ENCODE peak calls at places on chromosomes 2 and 18, in five cellular contexts. One of them, this sample, is unnamed.

GRCh38 chr2:210544839-210545238 is 11.6 kb upstream of the CPS1 start:
- DNase-seq in HCT116: no peak
- DNase-seq in tibial artery: no peak
- DNase-seq in thyroid gland: no peak
- DNase-seq in SJSA1: no peak
- DNase-seq in this sample: no peak

GRCh38 chr2:61419129-61419528 is 51.8 kb downstream of the USP34 start:
- DNase-seq in HCT116: no peak
- DNase-seq in tibial artery: no peak
- DNase-seq in thyroid gland: no peak
- DNase-seq in SJSA1: no peak
- DNase-seq in this sample: no peak

GRCh38 chr2:190497428-190497827 is 37.1 kb downstream of the NEMP2 start:
- DNase-seq in HCT116: no peak
- DNase-seq in tibial artery: no peak
- DNase-seq in thyroid gland: no peak
- DNase-seq in SJSA1: no peak
- DNase-seq in this sample: no peak

GRCh38 chr2:43082111-43082877 is 144.1 kb downstream of the ZFP36L2 start:
- DNase-seq in HCT116: no peak
- DNase-seq in tibial artery: peak; percentile 46
- DNase-seq in thyroid gland: no peak
- DNase-seq in SJSA1: peak; percentile 62
- DNase-seq in this sample: no peak

GRCh38 chr18:72762505-72763122 is 105.2 kb downstream of the NETO1 start:
- DNase-seq in HCT116: peak; percentile 6
- DNase-seq in tibial artery: no peak
- DNase-seq in thyroid gland: no peak
- DNase-seq in SJSA1: no peak
- DNase-seq in this sample: no peak

GRCh38 chr2:121006783-121007489 is 271.3 kb downstream of the GLI2 start:
- DNase-seq in HCT116: no peak
- DNase-seq in tibial artery: no peak
- DNase-seq in thyroid gland: no peak
- DNase-seq in SJSA1: peak; percentile 16
- DNase-seq in this sample: no peak

GRCh38 chr18:8051388-8051787 is 484.3 kb downstream of the PTPRM start:
- DNase-seq in HCT116: no peak
- DNase-seq in tibial artery: no peak
- DNase-seq in thyroid gland: no peak
- DNase-seq in SJSA1: no peak
- DNase-seq in this sample: no peak

GRCh38 chr2:74497777-74498499 is 1.5 kb downstream of the LBX2 start:
- DNase-seq in HCT116: no peak
- DNase-seq in tibial artery: no peak
- DNase-seq in thyroid gland: peak; percentile 35
- DNase-seq in SJSA1: no peak
- DNase-seq in this sample: no peak

GRCh38 chr18:27121108-27121507 is 64.0 kb downstream of the CHST9 start:
- DNase-seq in HCT116: no peak
- DNase-seq in tibial artery: no peak
- DNase-seq in thyroid gland: no peak
- DNase-seq in SJSA1: no peak
- DNase-seq in this sample: no peak

GRCh38 chr2:232980683-232981082 is 32.4 kb downstream of the NGEF start:
- DNase-seq in HCT116: no peak
- DNase-seq in tibial artery: no peak
- DNase-seq in thyroid gland: no peak
- DNase-seq in SJSA1: peak; percentile 46
- DNase-seq in this sample: no peak

GRCh38 chr2:1550658-1551316 is 137.5 kb downstream of the TPO start:
- DNase-seq in HCT116: peak; percentile 18
- DNase-seq in tibial artery: no peak
- DNase-seq in thyroid gland: peak; percentile 69
- DNase-seq in SJSA1: no peak
- DNase-seq in this sample: no peak

GRCh38 chr2:73077424-73077795 is 5.9 kb upstream of the SFXN5 start:
- DNase-seq in HCT116: no peak
- DNase-seq in tibial artery: no peak
- DNase-seq in thyroid gland: no peak
- DNase-seq in SJSA1: no peak
- DNase-seq in this sample: no peak

DNA sequence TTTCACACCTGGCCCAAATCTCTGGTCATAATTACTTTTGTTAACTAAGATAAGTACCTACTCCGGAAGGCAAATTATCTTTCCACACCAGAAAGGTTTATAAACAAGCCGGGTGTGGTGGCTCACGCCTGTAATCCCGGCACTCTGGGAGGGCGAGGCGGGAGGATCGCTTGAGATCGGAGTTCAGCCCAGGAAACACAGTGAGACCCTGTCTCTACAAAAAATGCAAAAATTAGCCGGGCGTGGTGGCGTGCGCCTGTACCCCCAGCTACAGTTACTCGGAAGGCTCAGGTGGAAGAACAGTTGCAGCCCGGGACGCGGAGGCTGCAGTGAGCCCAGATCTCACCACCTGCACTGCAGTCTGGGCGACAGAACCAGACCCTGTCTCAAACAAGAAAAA is 2.1 kb downstream of the PUM2 start:
- DNase-seq in HCT116: no peak
- DNase-seq in tibial artery: no peak
- DNase-seq in thyroid gland: no peak
- DNase-seq in SJSA1: no peak
- DNase-seq in this sample: no peak
- H3K4me1 ChIP-seq in HCT116: peaks cover 41% of the 10 kb centered on the region
- H3K4me1 ChIP-seq in tibial artery: no peaks in the 10 kb centered on the region
- H3K4me1 ChIP-seq in thyroid gland: peaks cover 40% of the 10 kb centered on the region
- H3K4me1 ChIP-seq in SJSA1: peaks cover 18% of the 10 kb centered on the region
- H3K4me1 ChIP-seq in this sample: peaks cover 35% of the 10 kb centered on the region

DNA sequence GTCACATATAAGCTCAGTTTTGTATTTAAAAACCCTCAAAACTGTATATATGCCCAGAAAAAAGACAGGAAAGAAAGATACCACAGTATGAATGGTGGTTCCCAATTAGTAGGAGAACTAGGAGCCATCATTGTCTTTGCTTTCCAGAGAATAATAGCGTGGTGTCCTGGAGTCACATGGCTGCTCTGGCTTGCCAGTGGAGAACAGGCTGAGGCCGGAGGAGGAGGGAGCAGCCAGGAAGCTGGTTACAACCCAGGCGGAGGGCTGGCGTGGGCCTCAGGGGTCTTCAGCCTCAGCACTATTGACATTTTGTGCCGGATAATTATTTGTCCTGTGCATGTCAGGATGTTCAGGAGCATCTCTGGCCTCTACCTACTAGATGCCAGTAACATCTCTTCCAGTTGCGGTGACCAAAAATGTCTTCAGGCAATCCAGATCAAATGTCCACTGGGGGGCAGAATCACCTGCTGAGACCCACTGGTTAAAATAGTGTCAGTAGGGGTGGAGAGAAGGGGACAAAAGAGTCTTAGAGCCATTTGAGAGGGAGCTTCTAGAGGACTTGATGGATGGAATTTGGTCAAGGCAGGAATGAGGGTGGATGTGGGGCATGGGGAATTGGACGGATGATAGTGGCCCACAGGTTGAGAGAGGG is 144.8 kb downstream of the AGAP1 start:
- DNase-seq in HCT116: no peak
- DNase-seq in tibial artery: no peak
- DNase-seq in thyroid gland: no peak
- DNase-seq in SJSA1: no peak
- DNase-seq in this sample: no peak
- H3K4me1 ChIP-seq in HCT116: peaks cover 22% of the 10 kb centered on the region
- H3K4me1 ChIP-seq in tibial artery: no peaks in the 10 kb centered on the region
- H3K4me1 ChIP-seq in thyroid gland: peaks cover 25% of the 10 kb centered on the region
- H3K4me1 ChIP-seq in SJSA1: peaks cover 50% of the 10 kb centered on the region
- H3K4me1 ChIP-seq in this sample: peaks cover 11% of the 10 kb centered on the region

DNA sequence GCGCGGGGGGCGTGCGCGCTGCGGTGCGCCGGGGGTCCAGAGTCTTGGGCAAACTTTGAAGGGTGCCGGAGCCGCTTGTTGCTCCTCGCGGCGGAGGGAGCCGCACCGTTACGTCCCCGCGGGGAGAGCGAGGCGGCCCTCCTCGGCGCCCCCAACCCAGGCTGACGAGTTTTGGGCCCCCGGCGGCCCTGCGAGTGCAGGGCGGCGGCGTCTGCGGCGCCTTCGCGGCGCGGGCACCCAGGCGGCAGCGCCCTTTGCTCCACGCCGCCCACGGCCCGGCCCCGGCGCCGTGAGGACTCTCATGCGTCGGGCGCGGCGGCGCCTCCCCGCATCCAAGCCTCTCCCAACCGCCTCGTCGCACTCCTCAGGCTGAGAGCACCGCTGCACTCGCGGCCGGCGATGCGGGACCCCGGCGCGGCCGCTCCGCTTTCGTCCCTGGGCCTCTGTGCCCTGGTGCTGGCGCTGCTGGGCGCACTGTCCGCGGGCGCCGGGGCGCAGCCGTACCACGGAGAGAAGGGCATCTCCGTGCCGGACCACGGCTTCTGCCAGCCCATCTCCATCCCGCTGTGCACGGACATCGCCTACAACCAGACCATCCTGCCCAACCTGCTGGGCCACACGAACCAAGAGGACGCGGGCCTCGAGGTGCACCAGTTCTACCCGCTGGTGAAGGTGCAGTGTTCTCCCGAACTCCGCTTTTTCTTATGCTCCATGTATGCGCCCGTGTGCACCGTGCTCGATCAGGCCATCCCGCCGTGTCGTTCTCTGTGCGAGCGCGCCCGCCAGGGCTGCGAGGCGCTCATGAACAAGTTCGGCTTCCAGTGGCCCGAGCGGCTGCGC is 814 bp downstream of the FZD7 start:
- DNase-seq in HCT116: no peak
- DNase-seq in tibial artery: peak; percentile 27
- DNase-seq in thyroid gland: peak; percentile 34
- DNase-seq in SJSA1: no peak
- DNase-seq in this sample: no peak
- H3K4me1 ChIP-seq in HCT116: peaks cover 33% of the 10 kb centered on the region
- H3K4me1 ChIP-seq in tibial artery: no peaks in the 10 kb centered on the region
- H3K4me1 ChIP-seq in thyroid gland: peaks cover 22% of the 10 kb centered on the region
- H3K4me1 ChIP-seq in SJSA1: peaks cover 59% of the 10 kb centered on the region
- H3K4me1 ChIP-seq in this sample: no peaks in the 10 kb centered on the region

GRCh38 chr2:200698217-200698616 is 112.4 kb downstream of the AOX1 start:
- DNase-seq in HCT116: no peak
- DNase-seq in tibial artery: no peak
- DNase-seq in thyroid gland: no peak
- DNase-seq in SJSA1: no peak
- DNase-seq in this sample: no peak

GRCh38 chr2:200702044-200702443 is 109.7 kb upstream of the BZW1 start:
- DNase-seq in HCT116: no peak
- DNase-seq in tibial artery: no peak
- DNase-seq in thyroid gland: no peak
- DNase-seq in SJSA1: no peak
- DNase-seq in this sample: no peak

GRCh38 chr2:200702646-200703118 is 109.0 kb upstream of the BZW1 start:
- DNase-seq in HCT116: no peak
- DNase-seq in tibial artery: no peak
- DNase-seq in thyroid gland: no peak
- DNase-seq in SJSA1: no peak
- DNase-seq in this sample: no peak

GRCh38 chr2:200700856-200701255 is 110.9 kb upstream of the BZW1 start:
- DNase-seq in HCT116: no peak
- DNase-seq in tibial artery: no peak
- DNase-seq in thyroid gland: no peak
- DNase-seq in SJSA1: no peak
- DNase-seq in this sample: no peak

GRCh38 chr2:200699310-200699709 is 112.4 kb upstream of the BZW1 start:
- DNase-seq in HCT116: no peak
- DNase-seq in tibial artery: no peak
- DNase-seq in thyroid gland: no peak
- DNase-seq in SJSA1: no peak
- DNase-seq in this sample: no peak
- H3K4me1 ChIP-seq in HCT116: peaks cover under 1% of the 10 kb centered on the region
- H3K4me1 ChIP-seq in tibial artery: no peaks in the 10 kb centered on the region
- H3K4me1 ChIP-seq in thyroid gland: no peaks in the 10 kb centered on the region
- H3K4me1 ChIP-seq in SJSA1: no peaks in the 10 kb centered on the region
- H3K4me1 ChIP-seq in this sample: no peaks in the 10 kb centered on the region

GRCh38 chr2:152234277-152234676 is 58.7 kb upstream of the STAM2 start:
- DNase-seq in HCT116: no peak
- DNase-seq in tibial artery: no peak
- DNase-seq in thyroid gland: no peak
- DNase-seq in SJSA1: no peak
- DNase-seq in this sample: no peak
- H3K4me1 ChIP-seq in HCT116: no peaks in the 10 kb centered on the region
- H3K4me1 ChIP-seq in tibial artery: no peaks in the 10 kb centered on the region
- H3K4me1 ChIP-seq in thyroid gland: no peaks in the 10 kb centered on the region
- H3K4me1 ChIP-seq in SJSA1: no peaks in the 10 kb centered on the region
- H3K4me1 ChIP-seq in this sample: no peaks in the 10 kb centered on the region

GRCh38 chr2:45839388-45840251 is 188.1 kb downstream of the PRKCE start:
- DNase-seq in HCT116: no peak
- DNase-seq in tibial artery: no peak
- DNase-seq in thyroid gland: no peak
- DNase-seq in SJSA1: no peak
- DNase-seq in this sample: no peak
- H3K4me1 ChIP-seq in HCT116: no peaks in the 10 kb centered on the region
- H3K4me1 ChIP-seq in tibial artery: no peaks in the 10 kb centered on the region
- H3K4me1 ChIP-seq in thyroid gland: no peaks in the 10 kb centered on the region
- H3K4me1 ChIP-seq in SJSA1: no peaks in the 10 kb centered on the region
- H3K4me1 ChIP-seq in this sample: no peaks in the 10 kb centered on the region

GRCh38 chr2:160308476-160308875 is 108.4 kb upstream of the ITGB6 start:
- DNase-seq in HCT116: no peak
- DNase-seq in tibial artery: no peak
- DNase-seq in thyroid gland: no peak
- DNase-seq in SJSA1: no peak
- DNase-seq in this sample: no peak

GRCh38 chr2:160305081-160305750 is 105.1 kb upstream of the ITGB6 start:
- DNase-seq in HCT116: no peak
- DNase-seq in tibial artery: no peak
- DNase-seq in thyroid gland: no peak
- DNase-seq in SJSA1: peak; percentile 59
- DNase-seq in this sample: no peak

GRCh38 chr2:160308915-160309314 is 108.8 kb upstream of the ITGB6 start:
- DNase-seq in HCT116: no peak
- DNase-seq in tibial artery: no peak
- DNase-seq in thyroid gland: no peak
- DNase-seq in SJSA1: peak; percentile 91
- DNase-seq in this sample: peak; percentile 73

GRCh38 chr2:160309585-160309984 is 109.5 kb upstream of the ITGB6 start:
- DNase-seq in HCT116: no peak
- DNase-seq in tibial artery: no peak
- DNase-seq in thyroid gland: no peak
- DNase-seq in SJSA1: peak; percentile 52
- DNase-seq in this sample: no peak

DNA sequence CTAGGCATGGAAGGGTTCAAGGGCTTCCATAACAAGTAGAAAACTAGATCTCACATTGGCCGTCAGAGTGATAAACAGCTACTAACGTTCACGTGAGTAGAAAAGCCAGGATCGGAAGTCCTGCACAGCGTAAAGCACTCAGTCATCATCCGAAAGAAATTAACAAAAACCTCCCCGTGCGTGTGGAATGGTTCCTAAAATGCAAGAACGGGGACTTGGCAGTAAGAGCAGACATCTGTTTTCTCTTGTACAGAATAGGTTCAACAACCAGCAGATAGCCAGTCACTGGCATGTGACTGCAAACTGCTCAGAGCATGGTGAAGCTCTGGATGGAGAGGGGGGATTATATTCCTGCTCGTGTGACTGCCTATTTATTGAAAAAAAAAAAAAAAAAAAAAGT is 106.9 kb upstream of the ITGB6 start:
- DNase-seq in HCT116: no peak
- DNase-seq in tibial artery: peak; percentile 50
- DNase-seq in thyroid gland: no peak
- DNase-seq in SJSA1: no peak
- DNase-seq in this sample: no peak
- H3K4me1 ChIP-seq in HCT116: peaks cover 4% of the 10 kb centered on the region
- H3K4me1 ChIP-seq in tibial artery: no peaks in the 10 kb centered on the region
- H3K4me1 ChIP-seq in thyroid gland: peaks cover 9% of the 10 kb centered on the region
- H3K4me1 ChIP-seq in SJSA1: peaks cover 62% of the 10 kb centered on the region
- H3K4me1 ChIP-seq in this sample: peaks cover 27% of the 10 kb centered on the region